ENCODE peak calls at places on chromosome 17, in ten cellular contexts. K is effector memory CD4-positive, alpha-beta T cell; E is NCI-H1092; P is fibroblast of pulmonary artery; S is NCI-H1417; R is spleen; O is stimulated activated CD4-positive, alpha-beta T cell treated with anti-CD3 and anti-CD28 coated beads, Interleukin-15, amount 100 ng/mL, for 1 hour; W is neural progenitor cell; Z is activated CD4-positive, CD25-positive, alpha-beta regulatory T cell; X is activated gamma-delta T cell treated with anti-CD3 and anti-CD28 coated beads, Interleukin-2, amount 50 U/mL, for 16 hours. V is an unnamed sample.
A peak's percentile ranks its signal among the peaks of the same experiment; 100 is the strongest.

GRCh38 chr17:48553837-48554236 is 8.9 kb upstream of the HOXB2 start:
- DNase-seq in K (no peak), E (no peak), P (no peak), S (no peak), R (no peak), O (no peak), W (no peak), Z (no peak), X (no peak), V (no peak)

GRCh38 chr17:67386965-67387551 is 10.0 kb downstream of the PITPNC1 start:
- DNase-seq in K (peak; percentile 30), E (peak; percentile 39), P (peak; percentile 70), S (peak; percentile 30), R (peak; percentile 82), O (peak; percentile 65), W (peak; percentile 85), Z (peak; percentile 63), X (peak; percentile 49), V (peak; percentile 75)

GRCh38 chr17:49543860-49544259 is 31.8 kb upstream of the NXPH3 start:
- DNase-seq in K (no peak), E (no peak), P (no peak), S (no peak), R (no peak), O (no peak), W (no peak), Z (no peak), X (no peak), V (no peak)

GRCh38 chr17:37791434-37791833 is 46.6 kb upstream of the HNF1B start:
- DNase-seq in K (no peak), E (no peak), P (peak; percentile 33), S (no peak), R (no peak), O (no peak), W (peak; percentile 37), Z (no peak), X (peak; percentile 11), V (peak; percentile 46)

GRCh38 chr17:38751144-38751802 is 1.3 kb upstream of the PSMB3 start:
- DNase-seq in K (no peak), E (no peak), P (no peak), S (peak; percentile 67), R (no peak), O (no peak), W (peak; percentile 53), Z (no peak), X (no peak), V (no peak)

GRCh38 chr17:47279062-47279801 is 25.6 kb downstream of the ITGB3 start:
- DNase-seq in K (no peak), E (no peak), P (peak; percentile 98), S (no peak), R (peak; percentile 84), O (no peak), W (no peak), Z (no peak), X (no peak), V (no peak)

GRCh38 chr17:21528031-21528684 is 152.0 kb downstream of the KCNJ12 start:
- DNase-seq in K (no peak), E (no peak), P (no peak), S (no peak), R (no peak), O (no peak), W (no peak), Z (no peak), X (no peak), V (no peak)

GRCh38 chr17:58391302-58391984 is 25.9 kb downstream of the RNF43 start:
- DNase-seq in K (no peak), E (peak; percentile 83), P (peak; percentile 69), S (peak; percentile 88), R (no peak), O (no peak), W (no peak), Z (no peak), X (no peak), V (no peak)

GRCh38 chr17:28320215-28321061 is 1.4 kb downstream of the TMEM97 start:
- DNase-seq in K (no peak), E (no peak), P (no peak), S (no peak), R (no peak), O (no peak), W (no peak), Z (no peak), X (no peak), V (no peak)

GRCh38 chr17:49515196-49515770 is 20.2 kb downstream of the NGFR start:
- DNase-seq in K (no peak), E (no peak), P (peak; percentile 96), S (no peak), R (peak; percentile 81), O (no peak), W (peak; percentile 83), Z (no peak), X (no peak), V (peak; percentile 94)